ENCODE peak calls at places on chromosome 2, in four cellular contexts. F, B, H and O are unnamed samples.

GRCh38 chr2:101152195-101153076 is 1.3 kb upstream of the TBC1D8 start:
- DNase-seq in F (no peak), B (peak), H (peak), O (peak)

GRCh38 chr2:70425682-70426301 is 123.9 kb upstream of the FAM136A start:
- DNase-seq in F (no peak), B (no peak), H (no peak), O (no peak)

GRCh38 chr2:179532890-179533289 is 268.3 kb upstream of the SESTD1 start:
- DNase-seq in F (no peak), B (no peak), H (peak), O (no peak)

GRCh38 chr2:45888167-45888566 is 236.7 kb downstream of the PRKCE start:
- DNase-seq in F (no peak), B (no peak), H (no peak), O (no peak)

GRCh38 chr2:239566162-239566994 is 165.6 kb upstream of the HDAC4 start:
- DNase-seq in F (no peak), B (no peak), H (no peak), O (no peak)

GRCh38 chr2:100666996-100667395 is 104.2 kb downstream of the PDCL3 start:
- DNase-seq in F (no peak), B (no peak), H (no peak), O (no peak)

GRCh38 chr2:79771530-79771929 is 258.7 kb downstream of the CTNNA2 start:
- DNase-seq in F (no peak), B (no peak), H (no peak), O (no peak)

GRCh38 chr2:7837232-7837760 is 844.6 kb upstream of the ID2 start:
- DNase-seq in F (no peak), B (no peak), H (no peak), O (no peak)

GRCh38 chr2:36478999-36479398 is 119.0 kb downstream of the FEZ2 start:
- DNase-seq in F (no peak), B (no peak), H (no peak), O (no peak)

GRCh38 chr2:219157396-219157795 is 3.2 kb downstream of the NHEJ1 start:
- DNase-seq in F (no peak), B (no peak), H (no peak), O (no peak)

GRCh38 chr2:207149253-207150213 is 16.2 kb downstream of the KLF7 start:
- DNase-seq in F (no peak), B (no peak), H (no peak), O (no peak)

GRCh38 chr2:31297751-31298150 is 63.8 kb downstream of the EHD3 start:
- DNase-seq in F (no peak), B (no peak), H (no peak), O (no peak)
- TF ChIP-seq TCF7 in F (no peak), B (no peak), H (no peak), O (no peak)

GRCh38 chr2:3902131-3902530 is 198.8 kb downstream of the DCDC2C start:
- DNase-seq in F (no peak), B (no peak), H (no peak), O (no peak)

DNA sequence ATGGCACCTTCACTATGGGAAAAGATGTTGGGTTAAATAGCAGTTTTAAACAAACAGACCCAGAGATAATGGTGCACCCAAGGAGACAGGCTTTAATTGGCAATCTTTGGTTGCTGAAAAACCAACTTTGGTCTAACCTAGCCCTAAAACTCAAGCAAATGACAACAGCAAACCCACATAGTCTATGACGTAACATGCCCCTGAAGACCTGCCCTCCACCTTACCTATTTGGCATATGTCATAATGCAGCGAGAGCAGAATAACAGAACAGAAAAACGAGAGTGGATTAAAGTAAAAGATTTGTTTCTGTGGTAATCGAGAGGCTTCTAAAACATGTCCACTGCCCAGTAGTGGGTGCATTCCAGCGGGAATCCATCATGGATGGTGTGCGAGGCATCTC is 200.7 kb downstream of the DCDC2C start:
- DNase-seq in F (no peak), B (no peak), H (no peak), O (no peak)
- TF ChIP-seq TCF7 in F (no peak), B (no peak), H (no peak), O (no peak)

GRCh38 chr2:233285921-233286320 is 21.7 kb upstream of the SAG start:
- DNase-seq in F (no peak), B (no peak), H (no peak), O (no peak)

GRCh38 chr2:233288663-233289062 is 19.0 kb upstream of the SAG start:
- DNase-seq in F (no peak), B (no peak), H (no peak), O (no peak)

GRCh38 chr2:233287871-233288270 is 19.7 kb upstream of the SAG start:
- DNase-seq in F (no peak), B (no peak), H (no peak), O (no peak)

GRCh38 chr2:233290446-233290845 is 17.2 kb upstream of the SAG start:
- DNase-seq in F (no peak), B (no peak), H (no peak), O (no peak)

DNA sequence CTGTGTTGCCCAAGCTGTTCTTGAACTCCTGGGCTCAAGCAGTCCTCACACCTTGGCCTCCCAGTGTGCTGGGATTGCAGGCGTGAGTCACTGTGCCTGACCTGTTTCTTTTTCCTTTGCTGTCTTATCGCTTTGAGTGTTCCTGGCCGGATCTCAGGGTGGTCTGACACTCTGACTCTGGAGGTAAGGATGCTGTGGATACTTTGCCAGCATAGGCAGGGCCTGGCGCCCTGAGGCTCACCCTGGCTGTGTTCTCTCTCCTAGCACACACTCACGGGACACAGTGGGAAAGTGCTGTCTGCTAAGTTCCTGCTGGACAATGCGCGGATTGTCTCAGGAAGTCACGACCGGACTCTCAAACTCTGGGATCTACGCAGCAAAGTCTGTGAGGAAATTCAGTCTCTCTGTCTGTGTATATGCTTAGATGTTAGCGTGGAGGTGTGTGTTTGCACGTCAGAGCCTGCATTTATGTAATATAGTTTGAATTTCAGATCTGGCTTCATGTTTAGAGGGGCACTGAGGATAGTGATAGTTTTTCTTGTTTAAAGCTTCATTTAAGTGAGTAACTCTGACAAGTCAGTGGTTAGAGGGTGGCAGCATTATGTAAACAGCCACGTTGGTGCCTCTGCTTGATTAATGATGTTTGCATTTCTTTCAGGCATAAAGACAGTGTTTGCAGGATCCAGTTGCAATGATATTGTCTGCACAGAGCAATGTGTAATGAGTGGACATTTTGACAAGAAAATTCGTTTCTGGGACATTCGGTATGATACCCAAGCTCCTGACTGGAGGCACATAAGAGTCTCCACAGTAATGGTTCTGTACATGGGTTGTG is 17.8 kb upstream of the SAG start:
- DNase-seq in F (no peak), B (no peak), H (no peak), O (no peak)
- TF ChIP-seq TCF7 in F (no peak), B (no peak), H (no peak), O (no peak)

DNA sequence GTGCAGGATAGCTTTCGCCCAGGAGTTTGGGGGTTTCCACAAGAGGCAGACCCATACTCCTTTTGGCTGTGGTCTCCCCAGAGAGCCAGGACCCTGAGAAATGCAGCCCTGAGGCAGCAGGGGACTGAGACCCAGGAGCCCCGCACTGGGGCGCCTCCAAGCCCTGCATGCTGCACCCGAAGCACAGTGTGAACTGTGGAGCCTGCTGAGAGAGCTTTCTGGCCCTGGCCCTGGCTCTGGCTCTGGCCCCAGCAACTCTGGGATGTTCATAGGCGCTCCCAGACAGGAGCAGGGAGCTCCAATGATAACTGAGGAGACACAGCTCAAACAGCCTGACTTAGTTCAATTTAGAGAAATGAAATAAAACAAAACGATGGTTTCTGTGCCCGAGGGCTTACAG is 96.4 kb upstream of the TEX51 start:
- DNase-seq in F (no peak), B (no peak), H (no peak), O (no peak)
- TF ChIP-seq TCF7 in F (no peak), B (no peak), H (no peak), O (no peak)

DNA sequence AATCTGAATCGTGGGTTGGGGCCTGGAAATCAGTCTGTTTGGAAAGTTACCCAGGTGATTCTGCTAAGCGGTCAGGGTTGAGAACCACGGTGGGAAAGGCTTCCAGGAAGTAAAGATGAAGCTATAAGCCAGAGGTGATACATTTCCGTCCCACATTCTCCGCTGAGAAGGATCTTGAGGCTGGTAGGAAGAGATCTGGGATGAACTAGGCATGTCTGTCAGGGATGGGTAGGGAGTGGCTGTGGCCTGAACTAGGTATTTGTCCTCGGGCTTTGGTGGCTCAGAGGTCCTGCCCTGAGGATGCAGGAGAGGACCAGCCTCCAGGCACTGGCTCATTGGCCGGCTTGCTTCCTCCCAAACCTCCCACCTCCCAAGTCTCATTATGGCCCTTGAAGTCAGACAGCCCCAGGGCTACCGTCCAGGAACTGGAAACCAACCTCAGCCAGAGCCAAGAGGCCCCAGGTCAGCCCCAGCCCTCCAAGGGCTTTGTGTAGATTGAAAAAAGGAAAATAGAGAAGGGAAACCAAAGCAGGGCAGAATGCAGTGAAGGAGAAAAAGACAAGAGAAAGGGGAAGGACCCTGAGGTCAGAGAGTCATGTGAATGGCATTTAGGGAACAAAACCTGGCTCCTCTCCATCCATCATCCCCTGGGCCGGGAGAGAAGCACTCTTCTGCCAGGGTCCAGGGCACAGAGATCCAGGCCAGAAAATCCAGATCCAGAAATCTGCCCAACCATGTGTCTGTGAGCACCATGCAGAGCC is 119.5 kb downstream of the ZFP36L2 start:
- DNase-seq in F (no peak), B (peak), H (no peak), O (no peak)
- TF ChIP-seq TCF7 in F (no peak), B (no peak), H (no peak), O (no peak)

GRCh38 chr2:15782769-15783294 is 157.5 kb upstream of the MYCN start:
- DNase-seq in F (no peak), B (no peak), H (no peak), O (no peak)

GRCh38 chr2:15780912-15781574 is 159.3 kb upstream of the MYCN start:
- DNase-seq in F (no peak), B (no peak), H (no peak), O (peak)

GRCh38 chr2:15783489-15783888 is 156.9 kb upstream of the MYCN start:
- DNase-seq in F (no peak), B (no peak), H (no peak), O (no peak)

GRCh38 chr2:15780234-15780633 is 160.1 kb upstream of the MYCN start:
- DNase-seq in F (no peak), B (no peak), H (no peak), O (no peak)

GRCh38 chr2:15782009-15782751 is 158.2 kb upstream of the MYCN start:
- DNase-seq in F (no peak), B (no peak), H (peak), O (no peak)
- TF ChIP-seq TCF7 in F (no peak), B (no peak), H (peak), O (no peak)

GRCh38 chr2:209380278-209380677 is 43.6 kb upstream of the MAP2 start:
- DNase-seq in F (no peak), B (peak), H (no peak), O (no peak)
- TF ChIP-seq TCF7 in F (no peak), B (no peak), H (no peak), O (no peak)

GRCh38 chr2:26801796-26802195 is 15.9 kb downstream of the CENPA start:
- DNase-seq in F (no peak), B (no peak), H (no peak), O (no peak)
- TF ChIP-seq TCF7 in F (no peak), B (no peak), H (no peak), O (no peak)